ENCODE peak calls at places on chromosomes 1 and 21, in ten cellular contexts. F, X, U, N, V, S, T, E, C and J are unnamed samples.

GRCh38 chr1:224211262-224211962 is 28.4 kb downstream of the DEGS1 start:
- DNase-seq in F (peak; percentile 77), X (no peak), U (peak; percentile 77), N (peak; percentile 41), V (peak; percentile 62), S (peak; percentile 68), T (no peak), E (peak; percentile 28), C (no peak), J (no peak)

GRCh38 chr1:225896937-225897549 is 8.1 kb upstream of the LEFTY1 start:
- DNase-seq in F (no peak), X (peak; percentile 55), U (no peak), N (peak; percentile 55), V (no peak), S (no peak), T (no peak), E (no peak), C (peak; percentile 38), J (no peak)

GRCh38 chr1:16289959-16290358 is 53.0 kb upstream of the CPLANE2 start:
- DNase-seq in F (no peak), X (no peak), U (no peak), N (no peak), V (no peak), S (no peak), T (no peak), E (no peak), C (no peak), J (no peak)

GRCh38 chr1:215878128-215878527 is 311.0 kb downstream of the KCTD3 start:
- DNase-seq in F (no peak), X (no peak), U (no peak), N (no peak), V (no peak), S (peak; percentile 33), T (no peak), E (no peak), C (no peak), J (no peak)

GRCh38 chr21:46055863-46056281 is 42.0 kb upstream of the COL6A2 start:
- DNase-seq in F (no peak), X (no peak), U (no peak), N (no peak), V (no peak), S (no peak), T (peak; percentile 76), E (no peak), C (no peak), J (no peak)

GRCh38 chr1:53636621-53637171 is 102.3 kb downstream of the GLIS1 start:
- DNase-seq in F (no peak), X (no peak), U (no peak), N (no peak), V (no peak), S (no peak), T (no peak), E (peak; percentile 4), C (no peak), J (no peak)

GRCh38 chr1:176897350-176898236 is 266.9 kb downstream of the ASTN1 start:
- DNase-seq in F (peak; percentile 71), X (no peak), U (peak; percentile 75), N (peak; percentile 60), V (peak; percentile 49), S (peak; percentile 38), T (peak; percentile 45), E (peak; percentile 67), C (peak; percentile 72), J (no peak)

GRCh38 chr1:7488475-7488842 is 282.6 kb upstream of the VAMP3 start:
- DNase-seq in F (no peak), X (no peak), U (no peak), N (no peak), V (no peak), S (no peak), T (no peak), E (no peak), C (no peak), J (no peak)

GRCh38 chr1:31373897-31374486 is 1.1 kb upstream of the FABP3 start:
- DNase-seq in F (no peak), X (no peak), U (no peak), N (no peak), V (no peak), S (no peak), T (no peak), E (no peak), C (no peak), J (no peak)

GRCh38 chr1:184390889-184391288 is 4.1 kb downstream of the C1orf21 start:
- DNase-seq in F (no peak), X (no peak), U (no peak), N (no peak), V (no peak), S (no peak), T (no peak), E (no peak), C (no peak), J (no peak)

GRCh38 chr1:51960262-51960661 is 30.2 kb downstream of the RAB3B start:
- DNase-seq in F (peak; percentile 90), X (no peak), U (no peak), N (no peak), V (no peak), S (no peak), T (no peak), E (no peak), C (no peak), J (no peak)

GRCh38 chr1:151936653-151937052 is 27.3 kb upstream of the THEM4 start:
- DNase-seq in F (no peak), X (no peak), U (no peak), N (no peak), V (peak; percentile 16), S (no peak), T (no peak), E (no peak), C (no peak), J (no peak)

GRCh38 chr1:179591253-179591591 is 410 bp upstream of the TDRD5 start:
- DNase-seq in F (no peak), X (no peak), U (no peak), N (no peak), V (no peak), S (no peak), T (no peak), E (no peak), C (no peak), J (no peak)

GRCh38 chr21:31475223-31475622 is 131.2 kb upstream of the TIAM1 start:
- DNase-seq in F (no peak), X (no peak), U (no peak), N (no peak), V (no peak), S (no peak), T (no peak), E (no peak), C (no peak), J (no peak)

GRCh38 chr1:192513697-192514096 is 61.9 kb upstream of the RGS1 start:
- DNase-seq in F (no peak), X (no peak), U (no peak), N (no peak), V (no peak), S (no peak), T (no peak), E (no peak), C (no peak), J (no peak)

GRCh38 chr1:8020032-8020431 is 6.1 kb downstream of the ERRFI1 start:
- DNase-seq in F (no peak), X (no peak), U (no peak), N (peak; percentile 83), V (peak; percentile 77), S (no peak), T (no peak), E (no peak), C (no peak), J (no peak)

GRCh38 chr1:39762550-39763540 is 8.3 kb downstream of the OXCT2 start:
- DNase-seq in F (no peak), X (no peak), U (no peak), N (no peak), V (no peak), S (no peak), T (no peak), E (no peak), C (no peak), J (no peak)

GRCh38 chr1:101239095-101240040 is 2.5 kb downstream of the S1PR1 start:
- DNase-seq in F (no peak), X (peak; percentile 57), U (no peak), N (no peak), V (peak; percentile 68), S (no peak), T (no peak), E (no peak), C (no peak), J (no peak)

GRCh38 chr1:115829023-115829674 is 11.8 kb downstream of the NHLH2 start:
- DNase-seq in F (peak; percentile 70), X (no peak), U (no peak), N (peak; percentile 90), V (no peak), S (peak; percentile 12), T (peak; percentile 42), E (peak; percentile 55), C (peak; percentile 38), J (no peak)

GRCh38 chr21:32717851-32718316 is 9.9 kb downstream of the SYNJ1 start:
- DNase-seq in F (no peak), X (no peak), U (no peak), N (no peak), V (no peak), S (peak; percentile 39), T (no peak), E (no peak), C (no peak), J (no peak)

GRCh38 chr21:38777521-38777920 is 28.2 kb upstream of the ETS2 start:
- DNase-seq in F (no peak), X (no peak), U (no peak), N (no peak), V (no peak), S (no peak), T (no peak), E (no peak), C (no peak), J (no peak)

GRCh38 chr1:66350001-66350547 is 183.9 kb upstream of the SGIP1 start:
- DNase-seq in F (no peak), X (no peak), U (no peak), N (peak; percentile 88), V (peak; percentile 93), S (no peak), T (no peak), E (peak; percentile 38), C (peak; percentile 60), J (no peak)